ENCODE peak calls at places on chromosome 18, in five cellular contexts. V, N, B, P and U are unnamed samples.

GRCh38 chr18:70464343-70465114 is 175.7 kb downstream of the SOCS6 start:
- DNase-seq in V (peak; percentile 86), N (peak; percentile 81), B (peak; percentile 78), P (peak; percentile 60), U (peak; percentile 80)

GRCh38 chr18:49446481-49446880 is 14.0 kb downstream of the DYM start:
- DNase-seq in V (no peak), N (no peak), B (no peak), P (no peak), U (no peak)

GRCh38 chr18:59834267-59834666 is 65.5 kb upstream of the PMAIP1 start:
- DNase-seq in V (no peak), N (no peak), B (no peak), P (no peak), U (no peak)

GRCh38 chr18:12008181-12008767 is 27.0 kb downstream of the IMPA2 start:
- DNase-seq in V (peak; percentile 41), N (no peak), B (no peak), P (no peak), U (no peak)

GRCh38 chr18:8536226-8536625 is 73.0 kb upstream of the RAB12 start:
- DNase-seq in V (no peak), N (no peak), B (no peak), P (no peak), U (no peak)

GRCh38 chr18:43078485-43079092 is 36.9 kb downstream of the RIT2 start:
- DNase-seq in V (no peak), N (no peak), B (no peak), P (no peak), U (peak; percentile 13)

GRCh38 chr18:48645427-48646002 is 106.7 kb downstream of the CTIF start:
- DNase-seq in V (no peak), N (no peak), B (no peak), P (no peak), U (no peak)

GRCh38 chr18:21179590-21180220 is 62.3 kb upstream of the GREB1L start:
- DNase-seq in V (no peak), N (no peak), B (peak; percentile 82), P (peak; percentile 7), U (peak; percentile 51)

GRCh38 chr18:45783097-45784075 is 42.1 kb upstream of the SIGLEC15 start:
- DNase-seq in V (no peak), N (no peak), B (peak; percentile 45), P (no peak), U (no peak)

GRCh38 chr18:11500153-11501122 is 109.0 kb upstream of the SLC35G4 start:
- DNase-seq in V (peak; percentile 79), N (no peak), B (peak; percentile 89), P (peak; percentile 74), U (no peak)

GRCh38 chr18:14074187-14074586 is 58.0 kb downstream of the ZNF519 start:
- DNase-seq in V (no peak), N (no peak), B (no peak), P (no peak), U (no peak)

GRCh38 chr18:45978084-45978483 is 11.0 kb upstream of the EPG5 start:
- DNase-seq in V (no peak), N (no peak), B (no peak), P (no peak), U (no peak)

GRCh38 chr18:29439398-29439797 is 1262.5 kb upstream of the CDH2 start:
- DNase-seq in V (no peak), N (no peak), B (no peak), P (no peak), U (no peak)

GRCh38 chr18:49031511-49032188 is 80.9 kb upstream of the SMAD7 start:
- DNase-seq in V (peak; percentile 61), N (no peak), B (no peak), P (no peak), U (no peak)

GRCh38 chr18:11728247-11728646 is 39.2 kb downstream of the GNAL start:
- DNase-seq in V (no peak), N (no peak), B (peak; percentile 42), P (peak; percentile 10), U (no peak)

GRCh38 chr18:73509460-73509859 is 638.2 kb downstream of the FBXO15 start:
- DNase-seq in V (no peak), N (no peak), B (no peak), P (no peak), U (no peak)

GRCh38 chr18:48860276-48861180 is 90.2 kb downstream of the SMAD7 start:
- DNase-seq in V (peak; percentile 59), N (peak; percentile 45), B (no peak), P (no peak), U (no peak)

GRCh38 chr18:76451475-76452331 is 43.3 kb downstream of the ZNF516 start:
- DNase-seq in V (no peak), N (peak; percentile 75), B (no peak), P (no peak), U (peak; percentile 29)

GRCh38 chr18:43692291-43692690 is 415.0 kb upstream of the SYT4 start:
- DNase-seq in V (no peak), N (no peak), B (no peak), P (no peak), U (no peak)

GRCh38 chr18:75206637-75207297 is 2.2 kb downstream of the PTGR3 start:
- DNase-seq in V (no peak), N (no peak), B (no peak), P (no peak), U (no peak)

GRCh38 chr18:75204262-75204977 is 4.5 kb downstream of the PTGR3 start:
- DNase-seq in V (peak; percentile 84), N (no peak), B (peak; percentile 40), P (no peak), U (no peak)

GRCh38 chr18:75205760-75206109 is 3.2 kb downstream of the PTGR3 start:
- DNase-seq in V (no peak), N (no peak), B (no peak), P (no peak), U (no peak)

GRCh38 chr18:75203456-75204261 is 5.3 kb downstream of the PTGR3 start:
- DNase-seq in V (peak; percentile 81), N (no peak), B (peak; percentile 21), P (no peak), U (no peak)

DNA sequence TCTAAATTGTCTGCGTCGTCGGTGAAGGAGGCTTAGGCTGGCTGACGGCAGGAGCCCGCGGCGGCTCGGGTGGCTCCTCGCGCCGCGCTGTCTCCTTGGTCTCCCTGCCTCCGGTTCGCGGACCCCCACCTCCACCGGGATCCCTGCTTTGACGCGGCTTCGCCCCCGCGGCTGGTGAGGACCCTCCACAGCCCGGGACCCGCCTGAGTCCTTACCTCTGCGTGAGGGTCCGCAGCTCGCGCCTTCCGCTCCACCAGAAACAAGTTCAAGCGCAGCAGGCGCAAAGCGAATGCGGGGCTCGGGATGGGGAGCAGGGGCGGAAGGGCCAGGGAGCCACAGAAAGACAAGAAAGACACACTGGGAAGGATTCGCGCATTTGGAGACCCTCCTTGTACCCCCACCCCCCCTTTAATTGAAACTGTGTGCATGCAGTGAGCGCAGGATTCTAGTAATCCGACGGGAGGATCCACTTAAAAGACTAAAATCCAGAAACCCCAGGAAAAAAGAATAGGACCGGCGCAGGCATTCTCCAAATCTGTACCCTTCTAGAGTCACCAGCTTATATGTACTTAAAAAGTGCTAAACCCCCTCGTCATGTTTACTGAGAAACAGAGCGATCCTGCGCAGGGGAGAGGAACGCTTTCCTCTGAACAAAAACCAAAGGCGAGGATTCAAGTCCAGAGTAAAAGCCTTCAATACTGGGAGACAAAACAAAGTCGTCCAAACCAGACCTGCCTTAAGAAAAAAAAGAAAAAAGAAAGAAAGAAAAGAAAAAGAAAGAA is 3.8 kb downstream of the PTGR3 start:
- DNase-seq in V (no peak), N (no peak), B (no peak), P (no peak), U (no peak)
- H3K4me3 ChIP-seq in V (peak overlapping the region; percentile 15), N (peak overlapping the region; percentile 19), B (peak overlapping the region; percentile 30), P (no peak overlapping the region), U (no peak overlapping the region)

GRCh38 chr18:41936471-41937134 is 18.4 kb upstream of the PIK3C3 start:
- DNase-seq in V (no peak), N (no peak), B (no peak), P (no peak), U (no peak)
- TF ChIP-seq CTCF in V (no peak), N (no peak), B (no peak), P (no peak), U (no peak)

DNA sequence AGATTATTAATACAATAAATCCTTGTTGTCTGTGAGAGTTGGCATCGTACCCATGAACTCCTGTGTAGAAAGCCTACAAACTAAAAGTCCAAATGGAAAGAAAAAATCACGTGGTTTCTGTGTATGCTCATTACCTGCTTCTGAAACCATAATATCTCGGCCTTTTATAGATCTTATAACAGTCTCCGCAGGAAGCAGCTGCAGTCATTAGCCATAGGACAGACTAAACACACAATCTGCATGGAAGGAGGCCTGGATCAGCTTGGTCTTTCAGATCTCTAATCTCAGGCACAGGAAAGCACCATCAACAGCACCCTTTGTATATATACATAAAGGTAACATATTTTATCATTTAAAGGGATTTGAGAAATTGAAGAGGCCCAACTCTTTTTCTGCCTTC is 508.9 kb upstream of the TCF4 start:
- DNase-seq in V (no peak), N (no peak), B (no peak), P (no peak), U (peak; percentile 26)
- H3K9me3 ChIP-seq in V (no peaks in the 10 kb centered on the region), N (no peaks in the 10 kb centered on the region), B (no peaks in the 10 kb centered on the region), P (no peaks in the 10 kb centered on the region), U (no peaks in the 10 kb centered on the region)

GRCh38 chr18:26546875-26547301 is 1.5 kb downstream of the KCTD1 start:
- DNase-seq in V (peak; percentile 55), N (peak; percentile 75), B (no peak), P (no peak), U (peak; percentile 12)
- H3K4me3 ChIP-seq in V (no peak overlapping the region), N (no peak overlapping the region), B (peak overlapping the region; percentile 78), P (peak overlapping the region; percentile 78), U (peak overlapping the region; percentile 67)

DNA sequence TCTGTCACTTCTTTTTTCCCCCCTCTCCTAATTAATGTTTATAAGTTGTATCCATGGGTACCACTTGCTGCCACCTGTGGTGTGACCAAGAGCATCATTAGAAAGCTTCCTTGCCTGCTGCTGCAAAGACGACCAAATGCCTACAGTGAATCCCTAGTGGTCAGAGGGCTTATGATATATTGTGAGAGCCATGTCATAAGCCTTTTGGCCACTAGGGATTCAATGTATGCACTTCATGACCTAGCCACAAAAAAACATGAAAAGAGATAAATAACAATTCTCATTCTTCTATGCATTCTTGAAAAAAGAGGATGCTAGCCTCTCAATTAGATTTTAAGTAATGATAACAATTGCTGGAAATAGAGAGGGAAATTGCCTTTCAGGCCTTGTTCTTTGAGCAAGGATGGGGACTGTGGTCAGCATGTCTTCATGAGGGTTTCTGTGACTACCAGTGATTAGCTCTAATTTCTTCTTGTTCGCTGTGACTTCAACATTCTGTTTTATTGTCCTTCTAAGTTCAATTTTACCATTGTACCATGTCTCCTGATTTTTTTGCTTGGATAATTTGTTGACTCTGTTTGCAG is 435.3 kb downstream of the TGIF1 start:
- DNase-seq in V (no peak), N (no peak), B (no peak), P (no peak), U (no peak)
- TF ChIP-seq CTCF in V (no peak), N (no peak), B (peak; percentile 22), P (peak; percentile 59), U (no peak)

GRCh38 chr18:10320201-10320600 is 134.2 kb upstream of the APCDD1 start:
- DNase-seq in V (no peak), N (no peak), B (no peak), P (no peak), U (no peak)
- H3K9me3 ChIP-seq in V (no peaks in the 10 kb centered on the region), N (no peaks in the 10 kb centered on the region), B (no peaks in the 10 kb centered on the region), P (no peaks in the 10 kb centered on the region), U (no peaks in the 10 kb centered on the region)